ENCODE peak calls at places on chromosomes 2 and 18, in eight cellular contexts. E, J, A, Q, F, D, S and P are unnamed samples.

GRCh38 chr2:223041527-223042109 is 10.4 kb upstream of the KCNE4 start:
- DNase-seq in E (peak), J (peak), A (peak), Q (peak), F (peak), D (no peak), S (peak), P (no peak)

GRCh38 chr18:38493991-38494559 is 928.5 kb upstream of the CELF4 start:
- DNase-seq in E (no peak), J (no peak), A (no peak), Q (no peak), F (no peak), D (no peak), S (no peak), P (no peak)

GRCh38 chr2:105553538-105554196 is 154.8 kb upstream of the FHL2 start:
- DNase-seq in E (no peak), J (no peak), A (peak), Q (no peak), F (no peak), D (no peak), S (no peak), P (no peak)

GRCh38 chr2:34570266-34570872 is 971.3 kb upstream of the FAM98A start:
- DNase-seq in E (no peak), J (no peak), A (no peak), Q (no peak), F (no peak), D (no peak), S (no peak), P (peak)

GRCh38 chr2:169572189-169572588 is 1.5 kb downstream of the FASTKD1 start:
- DNase-seq in E (no peak), J (no peak), A (no peak), Q (no peak), F (no peak), D (no peak), S (no peak), P (no peak)

GRCh38 chr2:100365434-100365833 is 43.1 kb upstream of the LONRF2 start:
- DNase-seq in E (peak), J (no peak), A (peak), Q (no peak), F (no peak), D (no peak), S (peak), P (peak)

GRCh38 chr18:500556-501405 is at the start of gene COLEC12:
- DNase-seq in E (no peak), J (no peak), A (no peak), Q (no peak), F (peak), D (no peak), S (peak), P (peak)

GRCh38 chr18:64807560-64807959 is 658.7 kb upstream of the LINC00305 start:
- DNase-seq in E (no peak), J (no peak), A (no peak), Q (no peak), F (no peak), D (no peak), S (no peak), P (no peak)

GRCh38 chr18:66560092-66560491 is 43.8 kb downstream of the CDH19 start:
- DNase-seq in E (peak), J (no peak), A (peak), Q (no peak), F (no peak), D (no peak), S (no peak), P (no peak)

GRCh38 chr2:177265386-177265690 is 811 bp upstream of the NFE2L2 start:
- DNase-seq in E (peak), J (no peak), A (no peak), Q (peak), F (peak), D (peak), S (no peak), P (no peak)

GRCh38 chr2:168515502-168515901 is 59.4 kb downstream of the CERS6 start:
- DNase-seq in E (no peak), J (no peak), A (peak), Q (no peak), F (no peak), D (no peak), S (no peak), P (no peak)

GRCh38 chr2:64019975-64020281 is 700 bp upstream of the VPS54 start:
- DNase-seq in E (no peak), J (no peak), A (no peak), Q (no peak), F (no peak), D (no peak), S (no peak), P (no peak)

GRCh38 chr2:216188956-216189355 is 79.8 kb downstream of the XRCC5 start:
- DNase-seq in E (no peak), J (no peak), A (no peak), Q (no peak), F (no peak), D (no peak), S (no peak), P (no peak)

GRCh38 chr2:159710601-159711180 is 1.6 kb upstream of the MARCHF7 start:
- DNase-seq in E (no peak), J (no peak), A (peak), Q (no peak), F (no peak), D (no peak), S (no peak), P (no peak)

GRCh38 chr2:12642332-12642731 is 74.4 kb upstream of the TRIB2 start:
- DNase-seq in E (no peak), J (no peak), A (no peak), Q (no peak), F (no peak), D (no peak), S (no peak), P (no peak)

GRCh38 chr18:59416818-59417217 is 57.8 kb upstream of the LMAN1 start:
- DNase-seq in E (no peak), J (no peak), A (peak), Q (no peak), F (no peak), D (no peak), S (no peak), P (no peak)

GRCh38 chr2:148702475-148702874 is 57.9 kb downstream of the EPC2 start:
- DNase-seq in E (no peak), J (no peak), A (no peak), Q (no peak), F (no peak), D (no peak), S (no peak), P (no peak)

GRCh38 chr2:8644605-8645175 is 37.2 kb upstream of the ID2 start:
- DNase-seq in E (peak), J (no peak), A (peak), Q (peak), F (peak), D (no peak), S (no peak), P (no peak)

GRCh38 chr2:44392338-44392943 is 30.7 kb downstream of the CAMKMT start:
- DNase-seq in E (peak), J (peak), A (peak), Q (peak), F (no peak), D (no peak), S (peak), P (peak)

GRCh38 chr2:222568866-222569265 is 87.0 kb downstream of the FARSB start:
- DNase-seq in E (no peak), J (peak), A (peak), Q (no peak), F (no peak), D (no peak), S (peak), P (no peak)

GRCh38 chr2:236855866-236856855 is 229.5 kb upstream of the COPS8 start:
- DNase-seq in E (no peak), J (no peak), A (no peak), Q (no peak), F (no peak), D (no peak), S (no peak), P (no peak)

GRCh38 chr2:3403587-3404334 is 24.3 kb downstream of the TRAPPC12 start:
- DNase-seq in E (no peak), J (no peak), A (no peak), Q (no peak), F (no peak), D (no peak), S (no peak), P (no peak)

GRCh38 chr2:159119652-159120257 is 151.3 kb downstream of the TANC1 start:
- DNase-seq in E (no peak), J (no peak), A (no peak), Q (no peak), F (peak), D (no peak), S (peak), P (no peak)

GRCh38 chr2:47344890-47345583 is 57.9 kb upstream of the MSH2 start:
- DNase-seq in E (peak), J (peak), A (peak), Q (peak), F (peak), D (peak), S (peak), P (peak)

GRCh38 chr18:74990563-74991081 is 218.3 kb downstream of the PTGR3 start:
- DNase-seq in E (no peak), J (no peak), A (no peak), Q (no peak), F (no peak), D (no peak), S (no peak), P (no peak)

GRCh38 chr2:109238580-109238979 is 109.6 kb downstream of the SH3RF3 start:
- DNase-seq in E (peak), J (no peak), A (peak), Q (peak), F (peak), D (no peak), S (peak), P (no peak)

GRCh38 chr2:239598011-239598731 is 197.4 kb upstream of the HDAC4 start:
- DNase-seq in E (no peak), J (no peak), A (no peak), Q (no peak), F (no peak), D (no peak), S (peak), P (no peak)

GRCh38 chr2:219437690-219438089 is 3.0 kb downstream of the SPEG start:
- DNase-seq in E (no peak), J (no peak), A (no peak), Q (no peak), F (no peak), D (no peak), S (no peak), P (no peak)

GRCh38 chr2:110221938-110222337 is 9.6 kb upstream of the MTLN start:
- DNase-seq in E (no peak), J (no peak), A (no peak), Q (no peak), F (no peak), D (no peak), S (no peak), P (no peak)

GRCh38 chr2:66665124-66665984 is 230.4 kb downstream of the MEIS1 start:
- DNase-seq in E (no peak), J (no peak), A (peak), Q (no peak), F (no peak), D (no peak), S (no peak), P (no peak)

GRCh38 chr2:7609556-7610323 is 692.5 kb downstream of the RNF144A start:
- DNase-seq in E (no peak), J (no peak), A (no peak), Q (no peak), F (no peak), D (no peak), S (no peak), P (no peak)
- H3K4me3 ChIP-seq in E (no peak), J (no peak), A (no peak), Q (no peak), F (no peak), D (no peak), S (no peak), P (no peak)

DNA sequence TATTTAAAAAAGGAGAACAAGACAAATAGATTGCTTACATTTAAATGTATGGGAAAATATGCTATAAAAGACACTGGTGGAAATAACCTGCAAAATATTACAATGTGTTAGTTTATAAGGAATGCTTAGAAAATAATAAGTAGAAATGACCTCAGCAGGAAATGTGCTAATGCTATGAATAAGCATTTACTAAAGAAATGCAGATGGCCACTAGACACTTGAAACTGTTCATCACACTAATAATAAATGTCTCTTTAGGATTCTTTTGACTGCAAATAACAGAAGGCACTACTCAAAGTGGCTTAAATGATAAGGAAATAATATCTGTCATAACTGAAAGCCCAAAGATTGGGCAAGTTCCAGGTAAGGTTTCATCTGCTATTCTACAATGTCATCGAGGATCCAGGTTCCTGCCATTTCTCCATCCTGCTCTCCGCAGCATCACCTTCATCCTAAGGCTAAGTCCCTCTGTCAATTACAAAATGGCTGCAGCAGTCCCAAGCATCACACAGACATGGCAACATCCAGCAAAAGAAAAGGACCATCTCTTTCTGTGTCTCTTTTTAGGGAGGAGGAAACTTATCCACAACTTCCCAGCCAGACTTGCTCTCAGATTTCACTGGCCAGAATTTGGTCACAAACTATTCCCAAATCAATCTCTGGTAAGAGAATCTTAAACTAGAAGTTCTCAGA is 21.9 kb downstream of the METTL8 start:
- DNase-seq in E (no peak), J (no peak), A (peak), Q (no peak), F (no peak), D (no peak), S (no peak), P (no peak)
- H3K4me3 ChIP-seq in E (no peak), J (no peak), A (no peak), Q (no peak), F (no peak), D (no peak), S (no peak), P (no peak)

DNA sequence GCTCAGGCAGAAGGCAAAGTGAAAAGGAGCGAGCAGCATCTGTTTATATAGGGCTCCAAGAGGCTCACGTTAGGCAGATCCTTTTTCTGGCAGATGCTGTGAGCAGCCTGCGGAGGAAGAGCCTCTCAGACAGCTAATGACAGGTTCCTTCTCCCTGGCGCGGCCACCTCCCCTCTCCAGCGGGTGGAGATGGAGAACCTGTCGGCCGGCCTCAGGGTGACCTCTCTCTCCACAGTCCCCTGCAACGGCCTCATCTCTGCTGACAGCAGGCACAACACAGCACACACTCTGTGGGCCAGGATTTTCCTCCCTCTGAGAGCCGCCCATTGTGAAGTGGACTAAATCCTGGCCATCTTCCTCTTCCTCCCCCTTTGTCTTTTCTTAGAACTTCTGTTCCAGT is 119.8 kb downstream of the PRKCE start:
- DNase-seq in E (no peak), J (peak), A (no peak), Q (peak), F (peak), D (peak), S (peak), P (peak)
- H3K4me3 ChIP-seq in E (no peak), J (peak), A (no peak), Q (peak), F (peak), D (peak), S (no peak), P (peak)

DNA sequence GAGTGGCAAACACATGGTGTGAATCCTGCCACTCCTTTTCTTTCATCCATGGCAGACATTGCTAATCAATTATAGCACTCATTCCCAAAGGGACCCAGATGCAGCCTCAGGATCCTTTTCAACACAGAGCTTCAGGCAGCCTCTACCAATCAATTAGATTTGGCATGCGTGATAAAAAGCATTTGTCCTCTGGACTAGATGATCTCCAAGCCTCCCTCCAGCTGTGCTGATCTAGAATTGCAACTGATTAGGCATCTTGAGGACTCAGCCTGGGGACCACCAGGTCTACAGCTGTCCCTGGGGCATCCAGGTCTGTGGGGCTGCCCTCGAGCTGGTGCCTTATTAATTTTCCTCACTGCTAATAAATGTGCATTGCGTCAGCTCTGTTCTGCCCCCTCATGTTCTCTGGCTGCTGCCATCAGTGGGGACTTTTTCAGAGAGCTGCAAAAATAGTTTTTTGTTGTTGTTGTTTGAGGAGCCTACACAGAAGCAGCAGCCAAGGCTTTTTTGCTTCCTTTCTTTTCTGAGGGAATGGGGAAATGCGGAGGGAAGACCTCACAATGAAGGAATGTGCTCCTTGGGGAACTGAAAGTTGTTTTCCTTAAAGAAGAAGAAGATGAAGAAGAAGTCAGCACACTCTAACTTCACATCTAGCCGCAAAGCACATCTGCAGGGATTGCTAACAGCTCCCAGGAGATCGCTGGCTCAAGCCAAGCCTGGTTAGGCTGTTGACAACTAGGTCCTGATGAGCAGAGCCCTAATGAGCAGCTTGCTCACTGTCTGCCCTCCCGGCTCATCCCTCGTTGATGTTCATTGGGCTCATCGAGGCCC is 8.8 kb upstream of the ATOH8 start:
- DNase-seq in E (no peak), J (peak), A (peak), Q (peak), F (no peak), D (no peak), S (peak), P (no peak)
- H3K4me3 ChIP-seq in E (no peak), J (no peak), A (no peak), Q (peak), F (no peak), D (no peak), S (no peak), P (peak)